ENCODE peak calls at places on chromosomes 12 and 14, in ten cellular contexts. K is tibial artery; Q is A549; C is fibroblast of lung; P is esophagus squamous epithelium; D is neuronal stem cell; I is fibroblast of pulmonary artery; G is CD8-positive, alpha-beta memory T cell; Z is AG10803; S is ovary. R is an unnamed sample.

GRCh38 chr12:114733919-114734318 is 49.9 kb upstream of the TBX3 start:
- DNase-seq in K (no peak), Q (no peak), C (no peak), P (no peak), D (no peak), I (no peak), G (no peak), Z (no peak), S (no peak), R (no peak)

GRCh38 chr12:58633479-58633878 is 286.8 kb downstream of the LRIG3 start:
- DNase-seq in K (no peak), Q (no peak), C (no peak), P (no peak), D (no peak), I (peak), G (no peak), Z (no peak), S (no peak), R (peak)

GRCh38 chr14:89067293-89067972 is 243.0 kb downstream of the TTC8 start:
- DNase-seq in K (no peak), Q (no peak), C (no peak), P (no peak), D (no peak), I (no peak), G (no peak), Z (no peak), S (no peak), R (no peak)

GRCh38 chr12:67455236-67455635 is 186.1 kb downstream of the CAND1 start:
- DNase-seq in K (no peak), Q (no peak), C (no peak), P (no peak), D (no peak), I (no peak), G (no peak), Z (no peak), S (no peak), R (no peak)

GRCh38 chr14:104137297-104138097 is 890 bp upstream of the KIF26A start:
- DNase-seq in K (peak), Q (peak), C (peak), P (no peak), D (peak), I (peak), G (peak), Z (peak), S (peak), R (no peak)

GRCh38 chr12:50261654-50262053 is 21.7 kb downstream of the LIMA1 start:
- DNase-seq in K (no peak), Q (no peak), C (no peak), P (no peak), D (no peak), I (no peak), G (no peak), Z (no peak), S (no peak), R (no peak)

GRCh38 chr14:24157331-24157730 is 3.7 kb upstream of the IRF9 start:
- DNase-seq in K (no peak), Q (no peak), C (no peak), P (no peak), D (no peak), I (no peak), G (no peak), Z (no peak), S (no peak), R (no peak)

GRCh38 chr12:80352476-80352875 is 91.6 kb upstream of the PTPRQ start:
- DNase-seq in K (no peak), Q (no peak), C (no peak), P (no peak), D (no peak), I (no peak), G (no peak), Z (no peak), S (no peak), R (peak)

GRCh38 chr12:777550-778047 is 25.2 kb downstream of the WNK1 start:
- DNase-seq in K (no peak), Q (no peak), C (no peak), P (no peak), D (no peak), I (no peak), G (no peak), Z (no peak), S (no peak), R (no peak)

GRCh38 chr12:108633534-108634224 is at the start of gene SELPLG:
- DNase-seq in K (peak), Q (no peak), C (no peak), P (peak), D (no peak), I (no peak), G (peak), Z (no peak), S (no peak), R (no peak)

GRCh38 chr14:79809849-79810612 is 401.3 kb downstream of the DIO2 start:
- DNase-seq in K (no peak), Q (peak), C (peak), P (no peak), D (peak), I (peak), G (no peak), Z (no peak), S (no peak), R (no peak)

GRCh38 chr14:52711666-52712065 is 4.7 kb downstream of the PSMC6 start:
- DNase-seq in K (no peak), Q (no peak), C (peak), P (no peak), D (no peak), I (no peak), G (no peak), Z (no peak), S (no peak), R (peak)

GRCh38 chr14:32694795-32695449 is 243.8 kb upstream of the NPAS3 start:
- DNase-seq in K (no peak), Q (no peak), C (no peak), P (no peak), D (no peak), I (no peak), G (no peak), Z (no peak), S (no peak), R (no peak)

GRCh38 chr12:118402251-118402650 is 25.9 kb downstream of the SUDS3 start:
- DNase-seq in K (no peak), Q (no peak), C (peak), P (no peak), D (no peak), I (peak), G (no peak), Z (peak), S (no peak), R (peak)

GRCh38 chr14:30484976-30485375 is 74.0 kb upstream of the G2E3 start:
- DNase-seq in K (no peak), Q (no peak), C (no peak), P (no peak), D (no peak), I (no peak), G (no peak), Z (no peak), S (no peak), R (no peak)

GRCh38 chr12:69601962-69602685 is 8.6 kb downstream of the LRRC10 start:
- DNase-seq in K (no peak), Q (no peak), C (no peak), P (no peak), D (no peak), I (no peak), G (no peak), Z (no peak), S (no peak), R (no peak)

GRCh38 chr14:80390911-80391310 is 179.6 kb upstream of the DIO2 start:
- DNase-seq in K (no peak), Q (peak), C (no peak), P (no peak), D (peak), I (peak), G (no peak), Z (peak), S (no peak), R (peak)

GRCh38 chr12:53994691-53995310 is 5.2 kb upstream of the HOXC9 start:
- DNase-seq in K (no peak), Q (no peak), C (no peak), P (no peak), D (no peak), I (no peak), G (no peak), Z (no peak), S (no peak), R (no peak)

GRCh38 chr12:53995311-53996187 is 4.4 kb upstream of the HOXC9 start:
- DNase-seq in K (peak), Q (peak), C (no peak), P (no peak), D (no peak), I (no peak), G (no peak), Z (peak), S (no peak), R (no peak)

GRCh38 chr12:53994268-53994690 is 5.7 kb upstream of the HOXC9 start:
- DNase-seq in K (no peak), Q (no peak), C (no peak), P (no peak), D (no peak), I (no peak), G (no peak), Z (no peak), S (no peak), R (no peak)

GRCh38 chr12:53992377-53992776 is 7.4 kb downstream of the HOXC10 start:
- DNase-seq in K (no peak), Q (no peak), C (no peak), P (no peak), D (no peak), I (no peak), G (no peak), Z (no peak), S (no peak), R (no peak)

GRCh38 chr12:53993397-53994267 is 6.3 kb upstream of the HOXC9 start:
- DNase-seq in K (no peak), Q (no peak), C (no peak), P (no peak), D (no peak), I (no peak), G (no peak), Z (no peak), S (no peak), R (no peak)
- H3K4me3 ChIP-seq in K (peak), Q (no peak), C (no peak), P (no peak), D (peak), I (no peak), G (no peak), Z (peak), S (peak), R (no peak)

DNA sequence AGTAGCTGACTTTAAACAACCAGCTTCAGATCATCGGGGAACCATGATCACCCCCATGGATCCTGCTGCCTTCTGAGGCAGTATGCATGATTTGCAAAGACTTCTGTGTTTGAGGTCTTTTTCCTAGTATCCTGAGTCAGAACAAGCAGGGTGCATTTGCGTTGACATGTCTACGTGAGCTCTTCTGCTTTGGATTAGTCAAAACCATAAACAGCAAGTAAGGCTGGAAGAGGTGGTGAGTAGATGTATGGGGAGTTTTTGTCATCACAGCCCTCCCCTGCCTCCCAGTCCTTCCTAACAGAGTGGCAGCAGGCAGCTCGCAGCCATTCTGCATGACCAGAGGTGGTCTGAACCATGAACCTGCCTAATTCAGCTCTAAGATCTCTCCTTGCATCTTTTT is 24.1 kb downstream of the PLEKHG7 start:
- DNase-seq in K (no peak), Q (no peak), C (no peak), P (no peak), D (no peak), I (no peak), G (no peak), Z (no peak), S (no peak), R (no peak)
- H3K4me3 ChIP-seq in K (no peak), Q (no peak), C (no peak), P (no peak), D (no peak), I (no peak), G (no peak), Z (no peak), S (no peak), R (no peak)

DNA sequence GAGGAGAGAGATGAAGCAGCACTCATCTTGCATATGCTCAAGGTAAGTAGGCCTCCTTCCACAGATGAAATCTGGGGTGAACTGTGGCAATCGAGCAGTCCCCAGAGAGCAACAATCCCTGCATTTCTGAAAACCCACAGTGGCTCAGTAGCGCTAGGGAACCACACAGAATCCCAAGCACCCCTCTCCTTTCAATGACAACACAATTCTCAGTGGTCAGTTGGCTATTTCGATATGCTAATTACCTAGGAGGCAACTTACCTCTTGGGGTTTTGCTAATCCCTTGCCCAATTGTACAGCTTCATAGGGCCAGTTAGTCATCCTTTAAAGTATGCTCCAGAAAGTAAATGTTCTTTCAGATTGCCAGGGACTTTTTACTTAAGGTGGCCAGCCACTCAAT is 1035.7 kb downstream of the BCL11B start:
- DNase-seq in K (no peak), Q (no peak), C (no peak), P (no peak), D (no peak), I (no peak), G (no peak), Z (no peak), S (no peak), R (no peak)
- H3K4me3 ChIP-seq in K (no peak), Q (no peak), C (no peak), P (no peak), D (no peak), I (no peak), G (no peak), Z (no peak), S (no peak), R (no peak)

DNA sequence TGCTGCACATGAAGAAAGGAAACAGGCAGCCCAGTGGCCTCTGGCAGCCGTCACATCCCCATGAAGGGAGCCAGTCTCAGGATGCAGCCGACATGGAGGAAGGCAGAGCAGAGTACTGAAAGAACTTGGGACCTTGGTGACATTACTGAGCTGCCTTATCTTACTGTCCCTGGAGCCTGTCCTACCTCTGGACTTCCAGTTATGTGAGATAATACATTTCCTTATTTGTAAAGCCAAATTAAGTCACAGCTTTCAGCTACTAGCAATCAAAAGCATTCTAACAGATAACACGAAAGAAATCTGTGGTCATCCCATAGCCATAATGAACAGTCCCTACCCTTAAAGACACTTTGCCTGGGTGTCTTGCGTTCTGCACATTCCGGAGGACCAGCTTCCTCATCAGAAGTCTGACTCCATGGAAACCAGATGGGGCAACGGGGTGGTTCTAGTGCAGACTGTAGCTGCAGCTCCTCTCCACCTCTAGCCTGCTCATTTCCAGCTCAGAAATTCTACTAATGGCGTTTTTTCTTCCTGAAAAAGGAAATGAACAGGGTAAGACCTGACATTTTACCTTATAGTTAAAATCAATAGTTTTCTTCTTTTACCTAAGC is 7.8 kb upstream of the EGLN3 start:
- DNase-seq in K (no peak), Q (no peak), C (no peak), P (no peak), D (no peak), I (no peak), G (no peak), Z (no peak), S (no peak), R (no peak)
- H3K4me3 ChIP-seq in K (no peak), Q (no peak), C (no peak), P (no peak), D (no peak), I (no peak), G (no peak), Z (no peak), S (no peak), R (no peak)

GRCh38 chr14:59707778-59708635 is 131.4 kb upstream of the CCDC175 start:
- DNase-seq in K (no peak), Q (no peak), C (peak), P (no peak), D (no peak), I (peak), G (no peak), Z (no peak), S (no peak), R (no peak)

GRCh38 chr14:59705245-59705644 is 128.6 kb upstream of the CCDC175 start:
- DNase-seq in K (no peak), Q (no peak), C (no peak), P (no peak), D (no peak), I (no peak), G (no peak), Z (no peak), S (no peak), R (no peak)

GRCh38 chr14:59705866-59706265 is 129.3 kb upstream of the CCDC175 start:
- DNase-seq in K (no peak), Q (no peak), C (no peak), P (no peak), D (no peak), I (no peak), G (no peak), Z (no peak), S (no peak), R (no peak)

DNA sequence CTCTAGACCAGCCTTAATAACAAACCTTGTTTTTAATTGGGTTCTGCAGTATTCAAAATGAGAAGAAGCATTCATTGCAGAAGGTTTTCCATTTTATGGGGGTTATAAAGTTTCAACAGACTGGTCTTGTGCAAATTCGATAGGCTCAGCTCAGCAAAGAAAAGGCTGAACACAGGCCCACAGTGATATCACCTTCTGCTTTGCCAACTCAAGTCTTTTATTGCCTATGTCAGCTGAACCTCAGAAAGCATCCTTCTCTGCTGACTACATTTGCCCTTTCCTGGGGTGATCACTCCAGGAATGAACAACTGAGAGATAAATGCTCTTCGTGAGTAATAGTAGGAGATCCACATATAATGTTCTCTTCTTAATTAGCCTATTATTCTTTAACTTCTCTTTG is 134.5 kb upstream of the CCDC175 start:
- DNase-seq in K (no peak), Q (no peak), C (no peak), P (no peak), D (no peak), I (no peak), G (no peak), Z (no peak), S (no peak), R (no peak)
- H3K4me3 ChIP-seq in K (no peak), Q (no peak), C (no peak), P (no peak), D (no peak), I (no peak), G (no peak), Z (no peak), S (no peak), R (no peak)

R was measured in astrocyte.